ENCODE peak calls at places on chromosomes 13 and 19, in seven cellular contexts. N is H1, I is progenitor cell of endocrine pancreas, T is cardiac muscle cell, J is psoas muscle, R is cardiac fibroblast, X is mesothelial cell of epicardium. B is an unnamed sample.

GRCh38 chr19:30406220-30406944 is 34.2 kb downstream of the ZNF536 start:
- DNase-seq in N (peak; percentile 47), I (no peak), T (no peak), J (no peak), R (no peak), X (no peak), B (no peak)

GRCh38 chr19:51754106-51754505 is 2.4 kb upstream of the FPR1 start:
- DNase-seq in N (no peak), I (no peak), T (no peak), J (no peak), R (no peak), X (no peak), B (no peak)

GRCh38 chr13:44259045-44260042 is 114.3 kb upstream of the SERP2 start:
- DNase-seq in N (no peak), I (no peak), T (peak; percentile 66), J (peak; percentile 62), R (peak; percentile 65), X (no peak), B (peak; percentile 3)

GRCh38 chr19:10718205-10719196 is 622 bp downstream of the DNM2 start:
- DNase-seq in N (peak; percentile 72), I (peak; percentile 28), T (peak; percentile 51), J (peak; percentile 77), R (peak; percentile 40), X (peak; percentile 43), B (peak; percentile 43)

GRCh38 chr19:9161427-9161826 is 17.4 kb upstream of the OR7D2 start:
- DNase-seq in N (no peak), I (no peak), T (no peak), J (no peak), R (no peak), X (no peak), B (no peak)

GRCh38 chr13:72127031-72127430 is 260.0 kb upstream of the DACH1 start:
- DNase-seq in N (no peak), I (no peak), T (no peak), J (no peak), R (no peak), X (no peak), B (peak; percentile 0)

GRCh38 chr13:112444001-112444311 is 67.8 kb downstream of the SPACA7 start:
- DNase-seq in N (peak; percentile 98), I (peak; percentile 86), T (peak; percentile 62), J (peak; percentile 63), R (peak; percentile 59), X (peak; percentile 59), B (peak; percentile 63)

GRCh38 chr19:49338691-49339363 is 3.6 kb downstream of the CD37 start:
- DNase-seq in N (peak; percentile 99), I (peak; percentile 88), T (peak; percentile 65), J (peak; percentile 72), R (peak; percentile 50), X (peak; percentile 86), B (peak; percentile 82)

GRCh38 chr19:8342684-8343482 is at the start of gene KANK3:
- DNase-seq in N (peak; percentile 99), I (peak; percentile 92), T (peak; percentile 97), J (peak; percentile 96), R (peak; percentile 97), X (peak; percentile 88), B (peak; percentile 95)

GRCh38 chr13:33242984-33243617 is 42.5 kb downstream of the STARD13 start:
- DNase-seq in N (no peak), I (no peak), T (no peak), J (no peak), R (no peak), X (no peak), B (no peak)

GRCh38 chr13:33351324-33351723 is 65.8 kb upstream of the STARD13 start:
- DNase-seq in N (no peak), I (no peak), T (peak; percentile 69), J (no peak), R (peak; percentile 76), X (no peak), B (peak; percentile 3)

GRCh38 chr19:13610042-13610691 is 103.9 kb upstream of the CACNA1A start:
- DNase-seq in N (no peak), I (no peak), T (no peak), J (no peak), R (no peak), X (no peak), B (peak; percentile 27)

GRCh38 chr13:35478384-35479222 is 2.1 kb upstream of the MAB21L1 start:
- DNase-seq in N (peak; percentile 74), I (no peak), T (no peak), J (peak; percentile 38), R (no peak), X (no peak), B (no peak)

GRCh38 chr19:33462112-33462726 is 59.4 kb downstream of the PEPD start:
- DNase-seq in N (no peak), I (no peak), T (no peak), J (no peak), R (no peak), X (no peak), B (no peak)

GRCh38 chr19:34734601-34735103 is 609 bp downstream of the ZNF181 start:
- DNase-seq in N (no peak), I (no peak), T (no peak), J (no peak), R (no peak), X (no peak), B (no peak)

GRCh38 chr19:34393031-34393430 is 11.2 kb upstream of the PDCD2L start:
- DNase-seq in N (no peak), I (no peak), T (no peak), J (no peak), R (no peak), X (no peak), B (no peak)

GRCh38 chr13:21138561-21138960 is 37.8 kb downstream of the SKA3 start:
- DNase-seq in N (no peak), I (no peak), T (no peak), J (no peak), R (peak; percentile 25), X (no peak), B (no peak)

DNA sequence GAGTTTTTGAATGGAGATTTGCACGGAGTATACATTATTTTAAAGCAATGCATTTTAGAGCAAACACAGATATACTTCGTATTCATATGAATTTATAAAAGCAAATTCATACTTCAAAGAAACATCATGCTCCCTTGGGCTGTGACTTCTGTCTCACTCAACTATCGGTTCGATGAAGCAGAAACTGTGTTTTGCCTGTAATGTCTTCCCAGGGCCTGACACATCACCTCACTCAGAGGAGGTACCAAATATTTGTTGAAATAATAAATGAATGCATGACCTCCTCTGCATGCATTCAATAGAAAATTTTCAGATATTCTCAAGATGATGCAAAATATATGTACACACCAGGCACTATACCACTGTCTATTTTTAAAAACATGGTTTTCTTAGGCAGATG is 432.7 kb downstream of the EFNB2 start:
- DNase-seq in N (no peak), I (no peak), T (no peak), J (no peak), R (no peak), X (no peak), B (no peak)
- TF ChIP-seq CTCF in N (no peak), I (no peak), T (no peak), J (no peak), R (no peak), X (no peak), B (no peak)

DNA sequence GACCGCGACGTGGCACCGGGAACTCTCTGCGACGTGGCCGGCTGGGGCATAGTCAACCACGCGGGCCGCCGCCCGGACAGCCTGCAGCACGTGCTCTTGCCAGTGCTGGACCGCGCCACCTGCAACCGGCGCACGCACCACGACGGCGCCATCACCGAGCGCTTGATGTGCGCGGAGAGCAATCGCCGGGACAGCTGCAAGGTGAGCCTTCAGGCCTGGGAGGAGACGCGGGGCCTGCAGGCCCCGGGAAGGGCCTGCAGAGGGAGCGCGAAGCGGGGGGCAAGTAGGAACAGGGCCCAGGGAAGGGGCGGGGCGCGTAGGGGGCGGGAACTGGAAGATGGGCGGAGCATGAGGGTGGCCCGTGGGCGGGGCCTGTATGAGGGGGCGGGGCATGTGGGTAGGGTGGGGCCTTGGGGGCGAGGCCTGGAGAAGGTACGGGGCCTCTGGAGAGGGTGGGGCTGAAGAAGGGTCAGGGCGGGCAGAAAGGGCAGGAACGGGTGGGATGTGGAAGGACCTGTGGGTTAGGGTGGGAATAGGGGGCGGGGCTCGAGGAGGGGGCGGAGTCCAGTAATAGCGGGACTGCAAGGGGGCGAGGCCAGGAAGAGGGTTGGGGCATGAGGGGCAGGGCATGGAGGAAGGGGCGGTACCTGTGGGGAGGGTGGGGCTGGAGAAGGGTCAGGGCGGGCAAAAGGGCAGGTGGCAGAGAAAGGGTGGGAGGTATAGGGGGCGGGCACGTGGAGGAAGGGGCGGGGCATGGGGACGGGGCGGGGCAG is 2.5 kb downstream of the CFD start:
- DNase-seq in N (peak; percentile 96), I (no peak), T (no peak), J (peak; percentile 81), R (peak; percentile 30), X (no peak), B (no peak)
- TF ChIP-seq CTCF in N (peak; percentile 73), I (no peak), T (no peak), J (no peak), R (no peak), X (no peak), B (no peak)

DNA sequence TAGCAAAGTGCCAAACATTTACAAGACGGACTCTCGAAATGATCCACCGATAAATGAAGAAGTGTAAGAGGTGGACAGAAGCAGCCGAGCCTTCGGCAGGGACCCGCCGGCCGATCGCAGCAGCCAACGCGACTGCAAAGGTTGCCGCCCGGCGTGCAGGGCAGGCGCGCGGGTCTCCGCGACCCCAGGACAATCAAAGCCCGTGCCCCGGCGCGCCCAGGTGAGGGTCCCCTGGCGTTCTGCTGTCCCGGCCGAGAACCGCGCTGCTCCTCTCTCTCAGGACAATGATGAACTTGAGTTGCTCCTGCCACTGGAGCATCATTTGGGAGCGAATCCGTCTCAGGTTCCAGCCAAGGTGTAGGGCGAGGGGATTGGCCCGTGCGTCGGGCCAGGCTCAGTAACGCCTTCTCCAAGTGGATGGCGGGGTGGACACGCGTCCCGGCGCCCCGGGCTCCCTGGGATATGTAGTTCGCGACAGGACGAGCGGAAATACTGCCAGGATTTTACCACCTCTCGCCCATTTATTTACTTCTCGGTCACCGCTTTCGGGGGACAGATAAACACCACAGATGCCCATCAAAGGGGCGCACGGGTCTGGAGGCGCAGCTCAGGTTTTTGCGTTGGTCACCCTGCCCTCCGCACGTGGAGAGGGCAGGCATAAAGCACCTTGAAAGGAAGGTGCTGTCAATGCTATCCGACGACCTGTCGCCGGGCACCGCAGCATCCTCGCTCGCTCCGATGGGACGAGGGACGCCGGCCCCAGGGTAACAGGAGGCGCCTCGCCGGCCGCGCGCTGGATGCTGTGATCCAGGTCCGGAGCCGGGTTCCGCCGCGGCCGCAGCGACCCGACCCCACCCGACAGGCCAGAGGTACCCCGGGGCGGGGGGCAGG is at the start of the genes BIVM and POGLUT2:
- DNase-seq in N (peak; percentile 89), I (peak; percentile 66), T (peak; percentile 95), J (peak; percentile 94), R (peak; percentile 94), X (peak; percentile 71), B (peak; percentile 71)
- TF ChIP-seq CTCF in N (no peak), I (no peak), T (no peak), J (no peak), R (no peak), X (no peak), B (no peak)

GRCh38 chr13:54184576-54184975 is 1156.0 kb downstream of the OLFM4 start:
- DNase-seq in N (no peak), I (no peak), T (no peak), J (no peak), R (no peak), X (no peak), B (no peak)

GRCh38 chr13:54187461-54187860 is 1158.8 kb downstream of the OLFM4 start:
- DNase-seq in N (no peak), I (no peak), T (no peak), J (no peak), R (no peak), X (no peak), B (no peak)

GRCh38 chr13:54185101-54185500 is 1156.5 kb downstream of the OLFM4 start:
- DNase-seq in N (no peak), I (no peak), T (no peak), J (no peak), R (no peak), X (no peak), B (no peak)

GRCh38 chr13:54183728-54184127 is 1155.1 kb downstream of the OLFM4 start:
- DNase-seq in N (no peak), I (no peak), T (no peak), J (no peak), R (no peak), X (no peak), B (no peak)

GRCh38 chr13:54185785-54186184 is 1157.2 kb downstream of the OLFM4 start:
- DNase-seq in N (peak; percentile 49), I (no peak), T (no peak), J (no peak), R (no peak), X (no peak), B (no peak)
- TF ChIP-seq CTCF in N (peak; percentile 73), I (peak; percentile 53), T (no peak), J (no peak), R (no peak), X (no peak), B (no peak)

B was measured in Calu3.